ENCODE peak calls at places on chromosomes 13 and 19, in nine cellular contexts. Z is foreskin fibroblast, P is AG04450, O is BE2C, A is vagina, Q is progenitor cell of endocrine pancreas, F is neural crest cell, J is pancreas, L is bronchial epithelial cell. I is an unnamed sample.

GRCh38 chr13:109500146-109500773 is 286.1 kb downstream of the IRS2 start:
- DNase-seq in Z (no peak), P (no peak), O (peak), A (no peak), Q (no peak), F (no peak), J (no peak), L (no peak), I (no peak)

GRCh38 chr13:31807090-31807541 is 67.8 kb downstream of the RXFP2 start:
- DNase-seq in Z (no peak), P (no peak), O (peak), A (no peak), Q (no peak), F (no peak), J (no peak), L (peak), I (no peak)

GRCh38 chr13:60590775-60591174 is 193.8 kb downstream of the TDRD3 start:
- DNase-seq in Z (no peak), P (no peak), O (no peak), A (no peak), Q (no peak), F (no peak), J (no peak), L (no peak), I (no peak)

GRCh38 chr13:60936281-60936680 is 479.4 kb downstream of the PCDH20 start:
- DNase-seq in Z (no peak), P (no peak), O (no peak), A (no peak), Q (no peak), F (no peak), J (no peak), L (no peak), I (no peak)

GRCh38 chr19:14440049-14440448 is 6.9 kb downstream of the PKN1 start:
- DNase-seq in Z (no peak), P (no peak), O (no peak), A (no peak), Q (no peak), F (no peak), J (no peak), L (no peak), I (peak)

GRCh38 chr13:106440846-106441245 is 94.6 kb downstream of the EFNB2 start:
- DNase-seq in Z (no peak), P (no peak), O (no peak), A (no peak), Q (no peak), F (no peak), J (no peak), L (peak), I (no peak)

GRCh38 chr19:10419200-10419645 is 1.1 kb upstream of the PDE4A start:
- DNase-seq in Z (no peak), P (no peak), O (peak), A (no peak), Q (no peak), F (no peak), J (no peak), L (no peak), I (no peak)

GRCh38 chr13:111586291-111586690 is 265.8 kb downstream of the TEX29 start:
- DNase-seq in Z (no peak), P (no peak), O (no peak), A (no peak), Q (no peak), F (no peak), J (no peak), L (no peak), I (no peak)

GRCh38 chr19:6730153-6730804 is 7.1 kb downstream of the GPR108 start:
- DNase-seq in Z (no peak), P (no peak), O (peak), A (no peak), Q (no peak), F (no peak), J (peak), L (peak), I (peak)

GRCh38 chr13:20288561-20288960 is 56.4 kb upstream of the GJB6 start:
- DNase-seq in Z (no peak), P (no peak), O (no peak), A (no peak), Q (no peak), F (no peak), J (no peak), L (no peak), I (no peak)

GRCh38 chr19:18419699-18420460 is 682 bp downstream of the SSBP4 start:
- DNase-seq in Z (no peak), P (no peak), O (peak), A (no peak), Q (peak), F (no peak), J (peak), L (no peak), I (no peak)

GRCh38 chr19:11046608-11047354 is 42.5 kb upstream of the LDLR start:
- DNase-seq in Z (no peak), P (no peak), O (no peak), A (no peak), Q (no peak), F (no peak), J (no peak), L (no peak), I (no peak)

GRCh38 chr13:20193142-20193923 is 595 bp upstream of the GJB2 start:
- DNase-seq in Z (no peak), P (no peak), O (no peak), A (no peak), Q (no peak), F (no peak), J (peak), L (no peak), I (no peak)

GRCh38 chr13:113650275-113650674 is 7.7 kb downstream of the ATP4B start:
- DNase-seq in Z (no peak), P (no peak), O (peak), A (no peak), Q (no peak), F (no peak), J (peak), L (peak), I (no peak)

GRCh38 chr19:38298841-38299680 is 5.0 kb upstream of the C19orf33 start:
- DNase-seq in Z (no peak), P (peak), O (no peak), A (no peak), Q (no peak), F (no peak), J (no peak), L (no peak), I (no peak)

GRCh38 chr13:22561581-22561980 is 619.2 kb upstream of the SGCG start:
- DNase-seq in Z (no peak), P (no peak), O (no peak), A (no peak), Q (no peak), F (no peak), J (no peak), L (peak), I (no peak)

GRCh38 chr19:30388819-30389218 is 16.6 kb downstream of the ZNF536 start:
- DNase-seq in Z (no peak), P (no peak), O (no peak), A (peak), Q (no peak), F (no peak), J (no peak), L (no peak), I (no peak)

GRCh38 chr13:114110091-114110829 is 22.2 kb downstream of the RASA3 start:
- DNase-seq in Z (no peak), P (no peak), O (peak), A (no peak), Q (no peak), F (no peak), J (peak), L (no peak), I (no peak)

GRCh38 chr19:19474950-19475781 is 40.2 kb downstream of the TSSK6 start:
- DNase-seq in Z (no peak), P (no peak), O (no peak), A (no peak), Q (no peak), F (no peak), J (no peak), L (no peak), I (no peak)

GRCh38 chr19:2811221-2811722 is 8.4 kb upstream of the ZNF554 start:
- DNase-seq in Z (no peak), P (no peak), O (no peak), A (no peak), Q (no peak), F (no peak), J (no peak), L (no peak), I (no peak)

GRCh38 chr13:41196620-41197019 is 2.3 kb upstream of the KBTBD7 start:
- DNase-seq in Z (no peak), P (no peak), O (no peak), A (no peak), Q (no peak), F (no peak), J (no peak), L (peak), I (no peak)
- TF ChIP-seq CTCF in Z (peak), P (peak), O (peak), A (no peak), Q (no peak), F (peak), J (no peak), L (peak), I (no peak)

DNA sequence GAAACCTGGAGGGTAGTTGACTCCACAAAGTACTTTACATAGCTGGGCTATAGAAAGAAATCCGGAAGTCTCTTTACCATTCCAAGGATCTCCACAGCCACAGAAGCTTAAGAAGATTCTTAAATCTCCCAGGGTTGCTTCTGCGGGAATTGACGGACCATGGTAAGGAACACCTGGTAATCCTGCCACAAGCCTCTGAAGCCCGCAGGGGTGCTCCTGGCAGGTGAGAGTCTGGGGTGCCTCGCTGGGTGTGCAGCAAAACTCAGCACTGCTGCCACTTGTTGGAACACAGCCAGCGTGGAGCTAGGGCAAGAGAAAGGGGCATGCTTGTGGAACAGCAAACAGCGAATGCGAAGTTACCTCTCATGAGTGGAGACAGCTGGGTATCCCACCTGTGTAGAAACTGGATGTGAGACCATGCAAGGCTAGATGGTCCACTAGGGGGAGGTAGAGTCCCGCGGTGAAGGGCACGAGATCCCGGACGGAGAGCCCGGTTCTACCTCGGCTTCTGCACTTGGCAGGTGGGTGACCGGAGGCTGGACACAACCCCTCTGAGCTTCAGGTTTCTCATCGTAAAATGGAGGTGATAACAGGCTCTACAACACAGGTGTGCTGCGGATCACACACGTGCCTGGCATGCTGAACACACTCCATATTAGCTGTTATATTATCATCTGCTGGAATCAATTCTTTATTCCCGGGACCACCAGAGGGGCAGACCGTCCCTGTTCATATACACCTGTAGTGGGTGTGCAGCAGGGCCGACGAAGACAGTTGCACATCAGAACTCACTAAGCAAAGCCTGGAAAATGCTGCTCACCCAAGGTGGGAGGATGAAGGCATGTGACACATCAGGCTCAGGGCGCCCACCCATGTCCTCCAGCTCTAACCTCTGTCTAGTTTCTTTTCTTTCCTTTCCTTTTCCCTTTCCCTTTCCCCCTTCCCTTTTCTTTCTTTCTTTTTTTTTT is 24.1 kb upstream of the UBAC2 start:
- DNase-seq in Z (peak), P (no peak), O (peak), A (no peak), Q (peak), F (peak), J (peak), L (peak), I (no peak)
- TF ChIP-seq CTCF in Z (peak), P (peak), O (peak), A (peak), Q (peak), F (peak), J (peak), L (peak), I (peak)

GRCh38 chr19:8831373-8831772 is 731 bp downstream of the ZNF558 start:
- DNase-seq in Z (peak), P (no peak), O (no peak), A (no peak), Q (no peak), F (no peak), J (no peak), L (no peak), I (no peak)

GRCh38 chr19:8835446-8835845 is 3.3 kb downstream of the MBD3L1 start:
- DNase-seq in Z (no peak), P (no peak), O (no peak), A (no peak), Q (no peak), F (no peak), J (no peak), L (no peak), I (no peak)

GRCh38 chr19:8835877-8836276 is 3.7 kb downstream of the MBD3L1 start:
- DNase-seq in Z (no peak), P (no peak), O (no peak), A (no peak), Q (no peak), F (no peak), J (no peak), L (no peak), I (no peak)

GRCh38 chr19:8831832-8832131 is 322 bp downstream of the ZNF558 start:
- DNase-seq in Z (no peak), P (no peak), O (no peak), A (no peak), Q (no peak), F (no peak), J (no peak), L (peak), I (no peak)

DNA sequence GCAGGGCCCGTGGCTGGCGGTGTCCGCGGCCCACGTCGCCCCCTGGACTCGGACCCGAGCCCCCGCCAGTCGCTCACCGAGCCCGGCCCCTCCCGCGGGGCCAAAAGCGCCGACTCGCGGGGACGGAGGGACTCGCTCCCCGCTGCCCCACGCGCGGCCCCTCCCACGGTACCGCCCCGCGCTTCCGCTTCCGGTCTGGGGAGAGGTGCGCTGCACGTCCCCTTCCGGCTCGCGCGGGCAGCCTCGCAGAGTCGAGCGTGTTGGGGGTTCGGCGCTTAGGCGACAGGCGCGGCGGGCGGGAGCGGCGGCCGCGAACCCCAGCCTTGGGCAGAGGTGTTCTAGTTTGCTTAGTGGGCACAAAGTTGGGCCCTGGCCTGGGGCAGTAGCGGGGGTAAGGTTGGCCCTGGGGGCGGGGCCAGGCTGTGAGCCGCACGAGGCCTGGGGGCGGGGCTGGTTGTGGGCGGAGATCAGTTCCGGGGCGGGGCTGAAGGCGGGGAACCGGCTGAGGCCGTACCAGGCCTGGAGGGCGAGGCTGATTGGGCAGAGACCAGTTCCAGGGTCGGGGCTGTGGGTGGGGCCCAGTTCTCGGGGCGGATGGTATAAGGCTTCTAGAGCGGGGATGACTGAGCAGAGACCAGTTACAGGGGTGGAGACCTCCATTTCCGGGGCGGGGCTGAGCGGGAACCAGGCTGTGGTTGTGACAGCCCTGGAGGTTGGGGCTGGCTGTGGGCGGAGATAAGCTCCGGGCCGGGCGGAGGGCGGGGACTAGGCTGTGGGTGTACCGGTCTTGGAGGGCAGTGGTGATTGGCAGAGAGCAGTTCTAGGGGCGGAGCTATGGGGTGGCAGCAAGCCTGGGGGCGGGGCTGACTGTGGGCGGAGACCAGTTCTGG is at the start of the genes MBD3L1 and ZNF558:
- DNase-seq in Z (peak), P (peak), O (peak), A (no peak), Q (peak), F (peak), J (peak), L (peak), I (peak)
- TF ChIP-seq CTCF in Z (no peak), P (peak), O (no peak), A (no peak), Q (no peak), F (no peak), J (no peak), L (peak), I (peak)

GRCh38 chr19:27774337-27774736 is 1438.6 kb downstream of the UQCRFS1 start:
- DNase-seq in Z (no peak), P (no peak), O (peak), A (no peak), Q (no peak), F (no peak), J (no peak), L (no peak), I (no peak)
- TF ChIP-seq CTCF in Z (peak), P (peak), O (peak), A (no peak), Q (no peak), F (peak), J (no peak), L (peak), I (no peak)

GRCh38 chr19:5137571-5138124 is 168.7 kb downstream of the KDM4B start:
- DNase-seq in Z (no peak), P (no peak), O (no peak), A (no peak), Q (no peak), F (no peak), J (no peak), L (no peak), I (no peak)
- TF ChIP-seq CTCF in Z (no peak), P (peak), O (peak), A (no peak), Q (peak), F (peak), J (no peak), L (peak), I (peak)

GRCh38 chr13:44648392-44649117 is 72.4 kb upstream of the TSC22D1 start:
- DNase-seq in Z (peak), P (no peak), O (no peak), A (no peak), Q (no peak), F (no peak), J (no peak), L (peak), I (no peak)
- TF ChIP-seq CTCF in Z (peak), P (peak), O (peak), A (no peak), Q (peak), F (peak), J (no peak), L (peak), I (no peak)

DNA sequence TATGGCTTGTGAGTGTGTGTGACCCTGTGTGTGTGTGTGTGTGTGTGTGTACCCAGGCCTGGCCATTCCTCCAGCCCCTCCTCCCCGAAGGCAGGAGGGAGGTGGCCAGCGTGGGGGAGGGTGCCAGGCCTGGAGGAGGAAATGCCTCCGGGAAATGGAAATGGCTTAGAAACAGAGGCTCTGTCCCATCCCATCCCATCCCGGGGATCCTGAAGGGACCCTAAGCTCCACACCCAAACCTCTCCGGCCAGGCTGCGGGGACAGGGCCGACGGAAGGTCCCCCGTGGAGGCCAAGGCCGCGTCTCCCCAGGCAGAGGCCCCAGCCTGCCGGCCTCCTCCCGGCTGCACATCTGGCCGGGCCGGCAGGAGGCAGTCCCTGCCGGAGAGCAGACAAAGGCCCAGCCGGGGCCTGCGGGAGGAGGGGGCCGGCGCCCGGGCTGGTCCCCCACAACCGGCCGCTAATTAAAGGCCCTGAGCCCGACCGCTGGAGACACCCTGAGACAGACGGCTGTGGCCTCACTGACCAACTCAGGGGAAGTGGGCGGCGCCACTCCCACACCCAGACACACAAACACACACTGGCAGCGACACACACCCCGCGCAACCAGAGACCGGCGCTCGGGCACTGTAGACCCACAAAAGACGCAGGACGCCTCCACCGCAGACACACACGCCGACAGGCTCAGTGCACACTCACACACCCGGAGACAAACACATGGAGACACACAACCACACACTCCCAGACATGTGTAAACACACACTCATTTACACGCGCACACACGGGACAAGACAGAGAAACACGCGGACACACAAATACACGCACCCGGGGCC is 1.1 kb downstream of the ADAMTS10 start:
- DNase-seq in Z (peak), P (no peak), O (no peak), A (no peak), Q (peak), F (peak), J (no peak), L (no peak), I (peak)
- TF ChIP-seq CTCF in Z (peak), P (peak), O (no peak), A (no peak), Q (no peak), F (peak), J (no peak), L (no peak), I (peak)

DNA sequence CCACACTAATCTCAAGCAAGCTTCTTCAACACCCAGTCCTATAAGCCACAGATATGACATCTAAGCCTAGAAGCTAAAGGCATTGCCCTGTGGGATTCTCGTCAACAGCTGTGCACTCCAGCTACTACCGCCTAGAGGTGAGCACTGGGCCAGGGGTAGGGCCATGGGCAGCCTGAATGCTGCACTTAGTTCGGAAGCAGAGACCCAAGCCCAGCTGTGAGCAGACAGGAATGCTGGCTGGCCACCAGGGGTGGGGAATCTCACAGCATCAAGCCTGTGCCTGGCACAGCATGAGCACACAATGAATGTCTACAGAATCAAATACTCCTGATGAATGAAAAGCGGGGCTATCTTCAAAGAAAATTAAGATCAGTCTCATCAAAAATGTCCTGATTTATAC is 167.5 kb upstream of the UBL3 start:
- DNase-seq in Z (no peak), P (no peak), O (peak), A (no peak), Q (no peak), F (no peak), J (no peak), L (no peak), I (no peak)
- TF ChIP-seq CTCF in Z (no peak), P (no peak), O (peak), A (no peak), Q (peak), F (peak), J (no peak), L (no peak), I (no peak)